ENCODE peak calls at places on chromosomes 7 and 10, in six cellular contexts. F is pancreas; C is CD8-positive, alpha-beta memory T cell; H is tibial artery; V is AG04450; X is fibroblast of pulmonary artery. Q is an unnamed sample.

GRCh38 chr7:778271-778967 is 51.3 kb upstream of the PRKAR1B start:
- DNase-seq in F (no peak), C (no peak), H (no peak), V (no peak), X (no peak), Q (no peak)

GRCh38 chr7:143499246-143499645 is 21.6 kb downstream of the TAS2R41 start:
- DNase-seq in F (no peak), C (no peak), H (no peak), V (no peak), X (peak), Q (no peak)

GRCh38 chr10:21194510-21194993 is 297.4 kb upstream of the NEBL start:
- DNase-seq in F (peak), C (no peak), H (no peak), V (no peak), X (peak), Q (peak)

GRCh38 chr7:490461-491291 is 29.0 kb downstream of the PDGFA start:
- DNase-seq in F (peak), C (no peak), H (peak), V (no peak), X (no peak), Q (peak)

GRCh38 chr10:98481418-98481945 is 34.7 kb upstream of the HPS1 start:
- DNase-seq in F (no peak), C (no peak), H (no peak), V (no peak), X (no peak), Q (no peak)

GRCh38 chr7:94423865-94424264 is 29.2 kb downstream of the COL1A2 start:
- DNase-seq in F (no peak), C (no peak), H (no peak), V (peak), X (peak), Q (no peak)

GRCh38 chr7:104862719-104863118 is 151.3 kb upstream of the KMT2E start:
- DNase-seq in F (no peak), C (no peak), H (no peak), V (no peak), X (peak), Q (no peak)

GRCh38 chr10:95425592-95426465 is 135.0 kb upstream of the PDLIM1 start:
- DNase-seq in F (no peak), C (no peak), H (no peak), V (no peak), X (no peak), Q (no peak)

GRCh38 chr7:14836006-14836405 is 66.5 kb downstream of the DGKB start:
- DNase-seq in F (no peak), C (no peak), H (no peak), V (no peak), X (no peak), Q (no peak)
- H3K4me3 ChIP-seq in F (no peak), C (no peak), H (no peak), V (no peak), X (no peak), Q (no peak)

DNA sequence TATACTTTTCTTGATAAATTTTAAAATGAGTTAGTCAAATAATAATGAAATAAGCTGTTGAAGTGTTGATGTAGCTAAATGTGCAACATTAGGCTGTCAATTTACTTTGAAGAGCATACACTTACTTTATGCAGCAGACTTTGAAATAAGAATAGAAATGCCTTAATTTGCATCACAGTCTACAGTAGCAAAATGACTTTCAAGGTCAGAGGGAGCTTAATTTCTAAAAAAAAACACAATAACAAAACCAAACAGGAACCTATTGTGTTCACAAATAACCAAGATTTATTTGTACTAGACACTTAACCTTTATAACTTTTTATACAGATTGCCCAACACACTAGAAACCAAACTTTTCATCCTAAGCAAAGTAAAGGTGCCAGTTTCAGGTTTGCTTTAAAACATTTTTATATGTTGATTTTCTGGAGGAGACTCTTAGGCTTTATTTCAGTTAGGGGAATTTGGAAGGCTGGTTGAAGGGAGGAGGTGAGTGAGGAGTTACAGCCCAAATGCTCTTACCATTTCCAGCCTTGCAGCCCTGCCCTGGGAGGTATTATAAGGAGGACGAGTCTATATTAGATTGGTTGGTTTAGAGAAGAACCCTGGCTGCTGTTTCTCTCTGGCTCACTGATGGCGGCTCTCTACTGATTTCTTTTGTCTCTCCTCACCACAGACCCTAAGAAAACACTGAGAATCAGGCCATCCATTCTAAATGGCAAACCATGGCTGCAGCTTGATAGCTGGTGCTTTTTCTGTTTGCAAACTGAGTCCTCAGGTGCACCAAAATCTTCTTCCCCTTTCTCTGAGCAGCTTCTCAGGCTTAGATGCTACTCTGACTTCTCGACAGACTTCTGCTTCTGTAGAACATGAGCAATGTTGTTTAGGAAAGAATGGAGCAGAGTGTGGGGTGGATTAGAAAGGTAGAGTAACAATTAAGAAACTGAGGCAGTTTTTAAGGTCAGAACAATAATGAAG is 55.2 kb upstream of the RPA3 start:
- DNase-seq in F (no peak), C (no peak), H (no peak), V (no peak), X (no peak), Q (no peak)
- H3K4me3 ChIP-seq in F (no peak), C (no peak), H (no peak), V (no peak), X (no peak), Q (no peak)

DNA sequence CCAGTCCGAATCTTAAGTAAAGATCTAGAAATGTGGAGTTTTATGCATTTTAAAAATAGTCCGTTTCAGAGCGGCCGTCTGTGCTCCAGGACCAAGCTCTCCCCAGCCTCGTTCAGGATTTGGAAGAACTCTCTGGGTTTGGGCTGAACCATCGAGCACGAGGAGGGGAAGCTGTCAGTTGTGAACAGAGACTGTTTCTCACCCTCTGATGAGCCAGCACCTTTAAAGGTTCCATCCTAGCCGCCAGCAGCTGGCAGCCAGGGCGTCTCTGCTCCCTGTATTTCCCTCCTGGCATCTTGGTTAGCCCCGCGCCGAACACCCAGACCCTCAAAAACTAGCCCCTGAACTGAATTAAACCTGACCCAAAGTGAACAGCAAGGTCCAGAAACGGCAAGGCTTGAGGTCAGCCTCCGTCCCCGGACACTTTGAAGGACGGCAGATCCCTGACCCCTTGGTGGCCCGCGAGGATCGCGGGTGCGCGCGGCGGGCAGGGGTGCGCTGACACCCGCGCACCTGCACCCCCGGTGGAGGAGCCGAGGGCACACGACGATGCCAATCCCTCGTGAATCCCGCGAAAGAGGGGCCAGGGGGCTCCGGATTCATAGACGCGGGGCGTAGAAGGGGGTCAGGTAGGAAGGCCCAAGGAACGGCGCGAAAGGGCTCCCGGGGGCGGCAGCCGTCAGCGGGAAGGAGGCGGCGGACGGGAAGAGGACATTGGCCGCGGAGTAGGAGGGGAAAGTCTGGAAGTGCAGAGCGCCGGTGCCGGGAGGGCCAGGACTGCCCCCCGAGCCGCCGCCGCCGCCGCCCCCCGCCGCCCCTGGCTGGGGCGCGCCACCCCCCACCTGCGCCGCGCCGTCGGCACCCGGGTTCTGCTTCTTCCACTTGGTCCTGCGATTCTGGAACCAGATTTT is 2.8 kb downstream of the NKX1-2 start:
- DNase-seq in F (no peak), C (no peak), H (no peak), V (no peak), X (no peak), Q (no peak)
- H3K4me3 ChIP-seq in F (no peak), C (no peak), H (peak), V (no peak), X (no peak), Q (no peak)

GRCh38 chr7:43825391-43825808 is 43.9 kb downstream of the MRPS24 start:
- DNase-seq in F (no peak), C (no peak), H (no peak), V (no peak), X (no peak), Q (no peak)
- H3K4me3 ChIP-seq in F (no peak), C (no peak), H (no peak), V (no peak), X (no peak), Q (no peak)

GRCh38 chr10:32958085-32958991 is at the start of gene ITGB1:
- DNase-seq in F (peak), C (peak), H (peak), V (peak), X (peak), Q (peak)

GRCh38 chr10:32956365-32957197 is 1.4 kb downstream of the ITGB1 start:
- DNase-seq in F (no peak), C (no peak), H (no peak), V (no peak), X (no peak), Q (no peak)

GRCh38 chr10:32955790-32956189 is 2.2 kb downstream of the ITGB1 start:
- DNase-seq in F (no peak), C (no peak), H (no peak), V (no peak), X (no peak), Q (no peak)

GRCh38 chr10:32958992-32959703 is 1.1 kb upstream of the ITGB1 start:
- DNase-seq in F (no peak), C (no peak), H (no peak), V (no peak), X (no peak), Q (no peak)

DNA sequence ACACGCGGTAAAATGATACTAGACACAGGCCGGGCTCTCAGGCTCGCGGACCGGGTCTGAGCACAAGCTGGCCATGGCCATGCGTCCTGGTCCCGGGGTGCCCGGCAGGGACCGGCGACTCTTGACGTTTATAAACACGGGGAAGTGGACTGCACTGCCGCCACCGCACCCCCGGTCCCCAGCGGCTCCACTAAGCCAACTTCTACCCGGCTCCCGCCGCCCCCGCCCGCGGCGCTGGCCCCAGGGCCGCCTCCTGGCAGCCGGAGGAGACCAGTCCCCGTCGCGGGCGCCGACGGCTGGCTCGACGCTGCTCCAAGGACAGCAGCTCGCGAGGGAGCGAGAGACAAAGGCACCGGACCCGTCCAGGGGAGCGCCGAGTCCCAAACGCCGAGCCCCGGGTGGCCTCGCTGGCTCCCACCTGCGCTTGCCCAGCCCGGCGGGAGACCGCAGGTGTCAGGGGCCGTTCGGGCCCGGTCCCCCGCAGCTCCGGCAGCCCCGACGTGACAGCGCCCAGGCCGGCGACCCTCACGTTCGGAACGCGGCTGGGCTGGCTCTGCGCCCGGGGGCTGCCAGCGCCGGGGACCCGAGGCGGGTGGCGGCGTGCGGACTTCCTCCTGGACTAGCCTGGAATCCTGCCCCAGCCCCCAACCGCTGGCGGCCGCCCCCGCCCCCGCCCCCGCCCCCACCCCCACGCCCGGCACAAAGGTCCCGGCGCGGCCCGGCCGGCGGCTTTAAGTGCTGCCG is 517 bp downstream of the ITGB1 start:
- DNase-seq in F (peak), C (peak), H (peak), V (no peak), X (no peak), Q (no peak)
- H3K4me3 ChIP-seq in F (peak), C (peak), H (peak), V (peak), X (peak), Q (peak)

DNA sequence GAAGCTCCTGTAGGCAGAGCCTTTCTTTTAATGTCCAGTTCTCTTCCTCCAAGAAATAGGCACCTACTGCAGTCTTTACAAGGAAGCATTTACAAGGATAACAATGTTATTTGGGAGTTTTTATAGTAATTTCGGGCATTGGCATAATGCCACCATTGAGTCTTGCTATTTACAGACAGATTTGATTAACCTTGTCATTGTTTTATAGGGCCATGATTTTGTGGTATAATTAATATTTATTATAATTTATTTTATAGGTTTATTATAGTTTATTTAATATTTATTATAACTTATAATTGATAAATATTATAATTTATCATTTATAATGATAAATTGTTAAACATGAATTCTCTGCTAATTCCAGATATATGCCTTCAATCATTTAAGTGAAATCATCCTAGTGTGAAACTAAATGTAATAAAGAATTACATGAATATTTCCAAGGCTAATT is 573 bp upstream of the POT1 start:
- DNase-seq in F (no peak), C (no peak), H (no peak), V (no peak), X (no peak), Q (no peak)
- H3K4me3 ChIP-seq in F (peak), C (peak), H (peak), V (peak), X (peak), Q (peak)

GRCh38 chr10:11685787-11686218 is 56.4 kb upstream of the ECHDC3 start:
- DNase-seq in F (peak), C (no peak), H (peak), V (no peak), X (peak), Q (no peak)

GRCh38 chr10:11687357-11687771 is 54.8 kb upstream of the ECHDC3 start:
- DNase-seq in F (no peak), C (no peak), H (no peak), V (no peak), X (no peak), Q (no peak)

GRCh38 chr10:11682896-11683295 is 59.3 kb upstream of the ECHDC3 start:
- DNase-seq in F (no peak), C (no peak), H (no peak), V (no peak), X (no peak), Q (no peak)

GRCh38 chr10:11683529-11684320 is 58.5 kb upstream of the ECHDC3 start:
- DNase-seq in F (no peak), C (no peak), H (no peak), V (no peak), X (no peak), Q (no peak)

DNA sequence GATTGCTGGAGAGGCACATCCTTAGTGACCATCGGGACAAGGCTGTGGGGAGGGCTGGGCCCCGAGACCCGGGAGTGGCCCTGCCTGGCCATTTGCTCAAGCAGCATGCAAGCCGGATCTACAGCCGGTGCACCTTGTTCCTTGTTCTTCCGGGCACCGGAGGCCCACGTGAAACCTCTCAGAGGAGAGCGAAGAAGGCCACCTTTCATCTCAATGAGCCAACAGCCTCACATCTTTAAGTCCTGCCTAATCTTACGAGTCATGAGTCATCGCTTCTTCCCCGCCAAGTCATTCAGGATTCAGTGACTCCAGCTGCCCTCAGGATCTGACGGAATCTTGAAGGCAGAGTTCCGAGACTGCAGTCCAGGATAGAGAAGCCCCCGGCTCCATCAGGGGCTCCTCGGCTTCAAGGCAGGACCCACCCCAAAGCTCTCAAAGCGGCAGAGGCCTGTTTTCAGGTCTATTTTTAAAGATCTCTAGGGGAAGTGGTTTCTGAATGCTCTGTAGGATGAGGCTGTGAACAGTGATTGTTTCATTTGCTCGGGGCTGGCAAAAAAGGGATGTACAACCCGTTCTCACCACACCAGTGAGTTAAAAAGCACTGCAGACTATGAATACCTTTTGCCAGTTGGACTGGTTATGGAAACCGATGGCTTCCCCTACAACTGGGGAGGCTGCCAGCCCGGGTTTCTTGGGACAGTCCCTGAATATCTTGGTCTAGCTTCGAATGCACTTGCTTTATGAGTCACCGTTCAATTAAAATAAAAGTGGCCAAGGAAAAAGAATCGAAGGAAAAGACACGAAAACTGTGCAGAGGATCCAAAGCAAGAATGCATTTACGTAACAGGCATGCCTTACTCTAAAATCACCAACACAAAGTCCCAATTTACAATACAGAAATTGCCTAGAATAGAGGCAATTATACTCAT is 57.2 kb upstream of the ECHDC3 start:
- DNase-seq in F (no peak), C (peak), H (peak), V (peak), X (peak), Q (peak)
- H3K4me3 ChIP-seq in F (no peak), C (peak), H (peak), V (peak), X (peak), Q (peak)

GRCh38 chr7:110170762-110171161 is 920.2 kb upstream of the LRRN3 start:
- DNase-seq in F (no peak), C (no peak), H (no peak), V (no peak), X (no peak), Q (no peak)
- H3K4me3 ChIP-seq in F (no peak), C (no peak), H (no peak), V (no peak), X (no peak), Q (no peak)

DNA sequence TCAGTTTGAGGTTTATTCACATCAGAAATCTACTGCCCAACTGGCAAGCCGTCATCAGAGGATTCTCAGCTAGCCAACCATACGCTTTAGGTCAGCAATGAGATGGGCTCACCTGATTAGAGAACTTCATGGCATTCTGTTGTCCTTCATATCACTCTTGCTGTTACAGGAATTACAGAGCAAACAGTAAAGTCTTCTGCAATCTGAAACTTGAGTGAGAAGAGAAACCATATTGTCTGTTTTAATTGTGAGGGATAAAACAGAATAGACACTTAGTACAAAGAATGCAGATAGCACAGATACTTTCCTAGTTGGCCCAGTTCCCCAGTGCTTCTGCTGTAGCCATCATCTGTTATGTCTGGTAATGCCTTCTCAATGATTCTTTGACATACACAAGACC is 366.6 kb downstream of the EXOC4 start:
- DNase-seq in F (no peak), C (no peak), H (no peak), V (no peak), X (no peak), Q (no peak)
- H3K4me3 ChIP-seq in F (no peak), C (no peak), H (no peak), V (no peak), X (no peak), Q (no peak)